ENCODE peak calls at places on chromosomes 1 and 21, in four cellular contexts. Q is epithelial cell of esophagus, G is foreskin fibroblast, D is B cell. K is an unnamed sample.

GRCh38 chr1:210336362-210336761 is 7.7 kb downstream of the HHAT start:
- DNase-seq in Q (no peak), G (no peak), D (no peak), K (no peak)

GRCh38 chr1:190416239-190416638 is 61.4 kb downstream of the BRINP3 start:
- DNase-seq in Q (no peak), G (no peak), D (no peak), K (no peak)

GRCh38 chr1:193435771-193436170 is 249.4 kb upstream of the B3GALT2 start:
- DNase-seq in Q (no peak), G (no peak), D (no peak), K (no peak)

GRCh38 chr1:117570988-117571409 is 34.8 kb upstream of the TENT5C start:
- DNase-seq in Q (peak), G (no peak), D (peak), K (no peak)

GRCh38 chr1:165896277-165896676 is 68.9 kb downstream of the UCK2 start:
- DNase-seq in Q (peak), G (peak), D (no peak), K (no peak)

GRCh38 chr1:35576061-35576765 is 3.1 kb downstream of the TFAP2E start:
- DNase-seq in Q (no peak), G (no peak), D (no peak), K (no peak)

GRCh38 chr1:183244466-183244865 is 58.4 kb downstream of the LAMC2 start:
- DNase-seq in Q (no peak), G (peak), D (no peak), K (no peak)

GRCh38 chr1:211118407-211119102 is 15.4 kb downstream of the KCNH1 start:
- DNase-seq in Q (no peak), G (peak), D (no peak), K (no peak)

GRCh38 chr1:205530116-205530515 is 25.6 kb downstream of the CDK18 start:
- DNase-seq in Q (no peak), G (no peak), D (no peak), K (no peak)

GRCh38 chr1:232193451-232193783 is 436.5 kb downstream of the SIPA1L2 start:
- DNase-seq in Q (no peak), G (no peak), D (no peak), K (no peak)

GRCh38 chr1:234114648-234115307 is 210.3 kb downstream of the SLC35F3 start:
- DNase-seq in Q (peak), G (peak), D (peak), K (peak)

GRCh38 chr1:219798283-219799030 is 129.9 kb downstream of the SLC30A10 start:
- DNase-seq in Q (peak), G (peak), D (no peak), K (no peak)

GRCh38 chr21:16573581-16573980 is 843.8 kb downstream of the USP25 start:
- DNase-seq in Q (no peak), G (peak), D (no peak), K (no peak)

GRCh38 chr1:109532365-109533136 is 7.1 kb upstream of the GPR61 start:
- DNase-seq in Q (peak), G (peak), D (peak), K (peak)

GRCh38 chr1:229694053-229694693 is 68.1 kb downstream of the URB2 start:
- DNase-seq in Q (no peak), G (peak), D (no peak), K (no peak)

GRCh38 chr1:60950431-60951068 is 131.8 kb upstream of the NFIA start:
- DNase-seq in Q (no peak), G (no peak), D (no peak), K (no peak)

GRCh38 chr1:98706173-98706848 is 44.8 kb downstream of the SNX7 start:
- DNase-seq in Q (no peak), G (no peak), D (no peak), K (no peak)

GRCh38 chr1:52544665-52545525 is 8.0 kb downstream of the TUT4 start:
- DNase-seq in Q (no peak), G (no peak), D (no peak), K (no peak)
- TF ChIP-seq CTCF in Q (no peak), G (no peak), D (no peak), K (no peak)

GRCh38 chr21:45699966-45700365 is 56.4 kb downstream of the PCBP3 start:
- DNase-seq in Q (no peak), G (peak), D (no peak), K (no peak)

GRCh38 chr21:45700461-45700860 is 56.9 kb downstream of the PCBP3 start:
- DNase-seq in Q (no peak), G (no peak), D (no peak), K (no peak)

GRCh38 chr21:45699251-45699942 is 55.9 kb downstream of the PCBP3 start:
- DNase-seq in Q (no peak), G (no peak), D (no peak), K (no peak)

GRCh38 chr21:45698493-45698947 is 55.0 kb downstream of the PCBP3 start:
- DNase-seq in Q (peak), G (peak), D (no peak), K (no peak)

DNA sequence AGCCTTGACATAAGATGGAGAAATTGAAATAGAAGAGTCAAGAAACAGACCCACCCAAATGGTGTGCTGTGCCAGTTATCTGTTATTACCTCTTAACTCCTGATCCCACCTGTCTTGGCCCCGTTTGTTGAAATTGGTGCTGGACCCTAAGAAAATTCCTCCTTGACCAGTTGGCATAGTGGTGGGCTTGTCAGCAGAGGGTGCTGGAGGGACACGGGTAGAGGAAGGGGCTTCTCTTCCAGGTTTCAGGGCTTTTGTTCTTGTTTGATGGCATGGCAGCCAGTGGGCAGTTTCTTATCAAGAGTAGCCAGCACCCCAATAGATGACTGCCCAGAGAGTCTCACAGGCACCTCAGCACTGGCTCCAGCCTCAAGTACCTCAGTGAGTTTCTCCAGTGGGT is 51.6 kb downstream of the PCBP3 start:
- DNase-seq in Q (no peak), G (no peak), D (no peak), K (no peak)
- TF ChIP-seq CTCF in Q (no peak), G (no peak), D (no peak), K (no peak)

DNA sequence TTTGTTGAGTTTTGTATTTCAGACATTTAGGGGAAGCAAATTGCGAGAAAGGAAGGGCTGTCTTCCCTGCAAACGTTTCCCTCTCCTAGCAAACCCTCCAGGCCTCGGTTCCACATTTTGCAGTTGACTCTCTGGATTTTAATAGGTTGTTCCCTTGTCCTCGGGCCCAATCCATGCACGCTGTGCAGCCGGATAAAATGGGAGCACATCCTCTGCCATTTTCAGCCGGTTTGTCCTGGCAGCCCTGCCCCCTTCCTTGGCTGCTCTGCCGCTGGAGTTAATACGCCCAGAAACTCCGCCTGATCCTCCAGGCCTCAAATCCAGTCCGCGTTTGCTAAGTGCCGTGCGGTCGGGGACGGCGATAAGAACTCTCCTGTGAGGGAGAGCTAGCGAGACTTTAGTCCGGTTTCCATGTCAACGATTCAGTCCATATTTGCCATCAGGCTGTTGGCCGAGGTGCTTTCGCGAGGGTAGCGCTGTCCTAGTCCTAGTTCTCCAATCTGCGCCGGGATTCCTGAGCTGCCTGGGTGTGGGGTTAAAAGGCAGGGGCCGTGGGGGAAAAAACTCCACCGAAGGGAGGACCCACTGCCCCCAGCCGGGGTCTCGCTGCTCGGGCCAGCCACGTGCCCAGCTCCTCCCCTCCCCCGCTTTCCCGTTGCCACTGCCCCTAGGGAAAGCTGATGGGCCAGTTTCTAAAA is 2.9 kb upstream of the ARID1A start:
- DNase-seq in Q (peak), G (peak), D (peak), K (peak)
- TF ChIP-seq CTCF in Q (peak), G (no peak), D (no peak), K (no peak)

DNA sequence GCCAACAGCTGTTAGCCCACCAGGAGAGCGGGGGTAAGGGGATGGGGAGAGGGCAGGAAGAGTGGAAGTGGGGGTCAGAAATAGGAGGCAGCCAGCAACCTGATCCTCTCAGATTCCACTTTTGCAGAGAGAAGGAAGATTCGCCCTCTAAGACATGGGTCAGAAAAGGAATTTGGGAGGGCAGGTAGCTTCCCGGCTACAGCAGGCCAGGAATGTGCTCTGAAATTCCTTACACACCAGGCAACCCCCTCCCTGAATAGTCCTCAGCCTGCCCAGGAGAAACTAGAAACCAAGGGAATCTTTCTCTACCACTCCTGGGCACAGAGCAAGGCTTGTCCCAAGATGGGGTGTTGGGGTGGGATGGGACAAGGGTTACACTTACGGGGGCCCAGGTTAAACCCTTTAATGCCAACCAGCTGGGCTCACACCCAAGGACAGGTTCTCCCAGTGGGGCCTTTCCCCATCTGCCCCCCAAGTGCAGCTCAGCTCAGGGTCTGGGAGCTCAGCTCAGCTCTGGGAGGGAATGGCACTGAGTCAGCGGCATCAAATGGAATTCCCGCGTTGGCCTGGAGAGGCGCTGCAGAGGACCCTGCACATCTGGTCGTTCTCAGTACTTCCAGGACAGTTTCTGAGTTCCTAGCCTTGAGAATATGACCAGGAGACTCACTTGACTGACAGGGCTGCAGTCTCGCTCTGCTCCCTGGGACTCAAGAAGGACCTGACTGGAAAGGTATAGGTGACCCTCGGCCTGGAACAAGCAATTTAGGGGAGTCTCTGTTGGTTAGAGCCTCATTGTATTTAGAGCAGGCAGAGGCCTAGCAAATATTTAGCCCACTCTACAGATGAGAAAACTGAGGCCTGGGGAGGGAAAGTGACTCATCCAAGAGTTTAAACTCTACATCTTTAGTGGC is 761 bp downstream of the TNNT2 start:
- DNase-seq in Q (peak), G (peak), D (no peak), K (peak)
- TF ChIP-seq CTCF in Q (peak), G (peak), D (no peak), K (peak)

GRCh38 chr1:197402189-197402588 is 134.1 kb downstream of the CRB1 start:
- DNase-seq in Q (no peak), G (no peak), D (no peak), K (no peak)

GRCh38 chr1:197400522-197400902 is 132.5 kb downstream of the CRB1 start:
- DNase-seq in Q (no peak), G (no peak), D (no peak), K (no peak)

GRCh38 chr1:197397899-197398298 is 129.8 kb downstream of the CRB1 start:
- DNase-seq in Q (no peak), G (no peak), D (no peak), K (no peak)

GRCh38 chr1:197395209-197395608 is 127.2 kb downstream of the CRB1 start:
- DNase-seq in Q (no peak), G (no peak), D (no peak), K (no peak)

GRCh38 chr1:197399691-197400521 is 131.9 kb downstream of the CRB1 start:
- DNase-seq in Q (peak), G (peak), D (peak), K (peak)
- TF ChIP-seq CTCF in Q (peak), G (peak), D (peak), K (peak)

GRCh38 chr1:113405573-113405972 is 15.3 kb downstream of the MAGI3 start:
- DNase-seq in Q (no peak), G (no peak), D (no peak), K (no peak)

GRCh38 chr1:113401728-113402127 is 11.4 kb downstream of the MAGI3 start:
- DNase-seq in Q (no peak), G (no peak), D (no peak), K (no peak)

GRCh38 chr1:113399063-113399583 is 8.8 kb downstream of the MAGI3 start:
- DNase-seq in Q (no peak), G (no peak), D (no peak), K (no peak)

GRCh38 chr1:113401067-113401466 is 10.8 kb downstream of the MAGI3 start:
- DNase-seq in Q (no peak), G (no peak), D (no peak), K (no peak)

DNA sequence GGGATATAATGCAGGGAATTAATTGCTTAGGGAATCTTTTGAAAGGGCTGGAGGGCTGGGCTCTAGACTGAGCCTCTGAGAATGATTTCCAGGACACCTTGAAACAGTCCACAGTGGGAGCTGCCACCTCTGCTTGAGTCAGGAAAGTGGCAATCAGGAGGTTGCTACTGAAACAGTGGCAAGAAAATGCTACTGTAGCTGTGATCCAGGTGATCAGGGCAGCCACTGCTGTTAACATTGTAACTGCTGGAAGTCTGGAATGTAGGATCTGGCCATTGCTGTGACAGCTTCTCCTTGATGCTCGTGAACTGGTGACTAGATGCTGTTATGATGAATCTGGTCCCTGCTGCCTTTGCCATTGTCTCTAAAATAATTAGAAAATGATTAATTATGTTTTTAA is 12.8 kb downstream of the MAGI3 start:
- DNase-seq in Q (no peak), G (no peak), D (no peak), K (no peak)
- TF ChIP-seq CTCF in Q (no peak), G (no peak), D (no peak), K (no peak)

DNA sequence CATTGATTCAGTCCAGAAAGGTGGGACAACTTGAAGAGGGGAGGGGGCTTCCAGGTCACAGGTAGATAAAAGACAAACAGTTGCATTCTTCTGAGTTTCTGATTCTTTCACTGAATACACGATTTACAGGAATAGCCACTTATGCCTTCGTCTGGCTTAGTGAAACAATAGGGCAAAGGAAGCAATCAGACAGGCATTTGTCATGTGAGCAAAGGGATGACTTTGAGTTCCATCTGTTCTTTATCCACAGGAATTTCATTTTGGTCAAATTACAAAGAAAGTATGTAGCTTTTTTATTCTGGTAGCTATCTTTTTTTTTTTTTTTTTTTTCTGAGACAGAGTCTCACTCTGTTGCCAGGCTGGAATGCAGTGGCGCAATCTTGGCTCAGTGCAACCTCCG is 202.5 kb downstream of the TTLL7 start:
- DNase-seq in Q (no peak), G (no peak), D (no peak), K (no peak)
- TF ChIP-seq CTCF in Q (no peak), G (no peak), D (no peak), K (no peak)

K was measured in GM20000.